ENCODE peak calls at places on chromosome 16, in six cellular contexts. One of them, this sample, is unnamed.

GRCh38 chr16:47034455-47034854 is 61.0 kb upstream of the DNAJA2 start:
- DNase-seq in astrocyte of the hippocampus: no peak
- DNase-seq in AG10803: no peak
- DNase-seq in caudate nucleus: no peak
- DNase-seq in germinal center: no peak
- DNase-seq in SW480: no peak
- DNase-seq in this sample: no peak

GRCh38 chr16:66131156-66131807 is 235.2 kb upstream of the CDH5 start:
- DNase-seq in astrocyte of the hippocampus: peak
- DNase-seq in AG10803: peak
- DNase-seq in caudate nucleus: no peak
- DNase-seq in germinal center: no peak
- DNase-seq in SW480: peak
- DNase-seq in this sample: peak

GRCh38 chr16:1528921-1529537 is 4.4 kb upstream of the TMEM204 start:
- DNase-seq in astrocyte of the hippocampus: no peak
- DNase-seq in AG10803: no peak
- DNase-seq in caudate nucleus: no peak
- DNase-seq in germinal center: no peak
- DNase-seq in SW480: no peak
- DNase-seq in this sample: no peak

GRCh38 chr16:89300311-89300975 is 82.9 kb downstream of the ZNF778 start:
- DNase-seq in astrocyte of the hippocampus: peak
- DNase-seq in AG10803: peak
- DNase-seq in caudate nucleus: peak
- DNase-seq in germinal center: no peak
- DNase-seq in SW480: no peak
- DNase-seq in this sample: no peak

GRCh38 chr16:66740010-66740409 is 11.4 kb downstream of the DYNC1LI2 start:
- DNase-seq in astrocyte of the hippocampus: peak
- DNase-seq in AG10803: no peak
- DNase-seq in caudate nucleus: no peak
- DNase-seq in germinal center: peak
- DNase-seq in SW480: peak
- DNase-seq in this sample: peak

GRCh38 chr16:47731252-47731651 is 270.1 kb downstream of the PHKB start:
- DNase-seq in astrocyte of the hippocampus: peak
- DNase-seq in AG10803: peak
- DNase-seq in caudate nucleus: no peak
- DNase-seq in germinal center: no peak
- DNase-seq in SW480: no peak
- DNase-seq in this sample: peak

GRCh38 chr16:88713568-88714419 is 7.5 kb downstream of the CTU2 start:
- DNase-seq in astrocyte of the hippocampus: peak
- DNase-seq in AG10803: no peak
- DNase-seq in caudate nucleus: no peak
- DNase-seq in germinal center: no peak
- DNase-seq in SW480: no peak
- DNase-seq in this sample: peak

GRCh38 chr16:66207139-66207863 is 159.2 kb upstream of the CDH5 start:
- DNase-seq in astrocyte of the hippocampus: no peak
- DNase-seq in AG10803: peak
- DNase-seq in caudate nucleus: no peak
- DNase-seq in germinal center: no peak
- DNase-seq in SW480: no peak
- DNase-seq in this sample: no peak

GRCh38 chr16:70715113-70715711 is 29.4 kb upstream of the MTSS2 start:
- DNase-seq in astrocyte of the hippocampus: peak
- DNase-seq in AG10803: peak
- DNase-seq in caudate nucleus: peak
- DNase-seq in germinal center: no peak
- DNase-seq in SW480: no peak
- DNase-seq in this sample: peak

GRCh38 chr16:27450836-27451341 is 48.9 kb downstream of the IL21R start:
- DNase-seq in astrocyte of the hippocampus: no peak
- DNase-seq in AG10803: no peak
- DNase-seq in caudate nucleus: no peak
- DNase-seq in germinal center: peak
- DNase-seq in SW480: no peak
- DNase-seq in this sample: no peak

GRCh38 chr16:27174007-27174406 is 29.3 kb upstream of the KDM8 start:
- DNase-seq in astrocyte of the hippocampus: no peak
- DNase-seq in AG10803: no peak
- DNase-seq in caudate nucleus: peak
- DNase-seq in germinal center: peak
- DNase-seq in SW480: peak
- DNase-seq in this sample: no peak

GRCh38 chr16:27239906-27240655 is 28.5 kb downstream of the NSMCE1 start:
- DNase-seq in astrocyte of the hippocampus: no peak
- DNase-seq in AG10803: no peak
- DNase-seq in caudate nucleus: no peak
- DNase-seq in germinal center: no peak
- DNase-seq in SW480: no peak
- DNase-seq in this sample: no peak

GRCh38 chr16:12532871-12533610 is 270.6 kb downstream of the CPPED1 start:
- DNase-seq in astrocyte of the hippocampus: no peak
- DNase-seq in AG10803: no peak
- DNase-seq in caudate nucleus: no peak
- DNase-seq in germinal center: no peak
- DNase-seq in SW480: no peak
- DNase-seq in this sample: no peak

GRCh38 chr16:68286153-68287074 is 22.1 kb downstream of the SLC7A6 start:
- DNase-seq in astrocyte of the hippocampus: no peak
- DNase-seq in AG10803: no peak
- DNase-seq in caudate nucleus: no peak
- DNase-seq in germinal center: peak
- DNase-seq in SW480: no peak
- DNase-seq in this sample: no peak

GRCh38 chr16:29126057-29126494 is 141.2 kb downstream of the LAT start:
- DNase-seq in astrocyte of the hippocampus: no peak
- DNase-seq in AG10803: no peak
- DNase-seq in caudate nucleus: no peak
- DNase-seq in germinal center: no peak
- DNase-seq in SW480: no peak
- DNase-seq in this sample: no peak

GRCh38 chr16:57260294-57260929 is 15.4 kb downstream of the ARL2BP start:
- DNase-seq in astrocyte of the hippocampus: peak
- DNase-seq in AG10803: peak
- DNase-seq in caudate nucleus: no peak
- DNase-seq in germinal center: no peak
- DNase-seq in SW480: peak
- DNase-seq in this sample: peak

GRCh38 chr16:81469710-81470481 is 25.3 kb downstream of the CMIP start:
- DNase-seq in astrocyte of the hippocampus: no peak
- DNase-seq in AG10803: no peak
- DNase-seq in caudate nucleus: no peak
- DNase-seq in germinal center: peak
- DNase-seq in SW480: no peak
- DNase-seq in this sample: no peak

GRCh38 chr16:47055136-47055885 is 81.8 kb upstream of the DNAJA2 start:
- DNase-seq in astrocyte of the hippocampus: no peak
- DNase-seq in AG10803: no peak
- DNase-seq in caudate nucleus: no peak
- DNase-seq in germinal center: no peak
- DNase-seq in SW480: no peak
- DNase-seq in this sample: no peak

GRCh38 chr16:89193021-89193575 is 7.2 kb downstream of the SLC22A31 start:
- DNase-seq in astrocyte of the hippocampus: no peak
- DNase-seq in AG10803: peak
- DNase-seq in caudate nucleus: no peak
- DNase-seq in germinal center: peak
- DNase-seq in SW480: peak
- DNase-seq in this sample: no peak